ENCODE peak calls at places on chromosomes 12 and 14, in ten cellular contexts. One of them, this sample, is unnamed.
A peak's percentile ranks its signal among the peaks of the same experiment; 100 is the strongest.

GRCh38 chr14:77098470-77099353 is 654 bp downstream of the CIPC start:
- DNase-seq in fibroblast of pulmonary artery: no peak
- DNase-seq in HFFc6: no peak
- DNase-seq in choroid plexus epithelial cell: peak; percentile 14
- DNase-seq in heart left ventricle: peak; percentile 80
- DNase-seq in heart right ventricle: peak; percentile 74
- DNase-seq in left ventricle myocardium inferior: peak; percentile 77
- DNase-seq in mucosa of descending colon: peak; percentile 81
- DNase-seq in HepG2: no peak
- DNase-seq in PC-3: peak; percentile 46
- DNase-seq in this sample: peak; percentile 25

GRCh38 chr12:63989301-63989845 is 144.9 kb downstream of the SRGAP1 start:
- DNase-seq in mucosa of descending colon: no peak
- DNase-seq in PC-3: no peak
- DNase-seq in HFFc6: no peak
- DNase-seq in fibroblast of pulmonary artery: peak; percentile 47
- DNase-seq in heart right ventricle: no peak
- DNase-seq in HepG2: peak; percentile 55
- DNase-seq in choroid plexus epithelial cell: peak; percentile 51
- DNase-seq in heart left ventricle: no peak
- DNase-seq in left ventricle myocardium inferior: no peak
- DNase-seq in this sample: no peak

GRCh38 chr12:115146453-115146852 is 462.5 kb upstream of the TBX3 start:
- DNase-seq in left ventricle myocardium inferior: no peak
- DNase-seq in mucosa of descending colon: no peak
- DNase-seq in heart right ventricle: no peak
- DNase-seq in HepG2: no peak
- DNase-seq in HFFc6: no peak
- DNase-seq in fibroblast of pulmonary artery: no peak
- DNase-seq in choroid plexus epithelial cell: no peak
- DNase-seq in heart left ventricle: no peak
- DNase-seq in PC-3: no peak
- DNase-seq in this sample: no peak

GRCh38 chr14:62280366-62280765 is 518.1 kb downstream of the SNAPC1 start:
- DNase-seq in HepG2: no peak
- DNase-seq in choroid plexus epithelial cell: no peak
- DNase-seq in left ventricle myocardium inferior: no peak
- DNase-seq in heart right ventricle: no peak
- DNase-seq in PC-3: no peak
- DNase-seq in heart left ventricle: no peak
- DNase-seq in HFFc6: no peak
- DNase-seq in mucosa of descending colon: no peak
- DNase-seq in fibroblast of pulmonary artery: no peak
- DNase-seq in this sample: no peak

GRCh38 chr12:18153826-18154225 is 63.8 kb upstream of the RERGL start:
- DNase-seq in heart left ventricle: no peak
- DNase-seq in left ventricle myocardium inferior: no peak
- DNase-seq in choroid plexus epithelial cell: no peak
- DNase-seq in heart right ventricle: no peak
- DNase-seq in HFFc6: no peak
- DNase-seq in PC-3: no peak
- DNase-seq in mucosa of descending colon: no peak
- DNase-seq in fibroblast of pulmonary artery: no peak
- DNase-seq in HepG2: no peak
- DNase-seq in this sample: no peak

GRCh38 chr12:56146492-56147460 is 5.6 kb upstream of the MYL6B start:
- DNase-seq in mucosa of descending colon: no peak
- DNase-seq in PC-3: peak; percentile 50
- DNase-seq in left ventricle myocardium inferior: no peak
- DNase-seq in HFFc6: no peak
- DNase-seq in HepG2: no peak
- DNase-seq in heart right ventricle: no peak
- DNase-seq in choroid plexus epithelial cell: no peak
- DNase-seq in heart left ventricle: no peak
- DNase-seq in fibroblast of pulmonary artery: no peak
- DNase-seq in this sample: no peak

GRCh38 chr14:105364100-105364708 is 34.1 kb upstream of the TEX22 start:
- DNase-seq in HepG2: no peak
- DNase-seq in choroid plexus epithelial cell: peak; percentile 37
- DNase-seq in left ventricle myocardium inferior: peak; percentile 38
- DNase-seq in HFFc6: peak; percentile 69
- DNase-seq in mucosa of descending colon: peak; percentile 49
- DNase-seq in PC-3: no peak
- DNase-seq in heart left ventricle: no peak
- DNase-seq in heart right ventricle: peak; percentile 44
- DNase-seq in fibroblast of pulmonary artery: peak; percentile 47
- DNase-seq in this sample: no peak

GRCh38 chr12:100554608-100555077 is 18.8 kb upstream of the GAS2L3 start:
- DNase-seq in heart left ventricle: no peak
- DNase-seq in left ventricle myocardium inferior: no peak
- DNase-seq in PC-3: peak; percentile 92
- DNase-seq in HepG2: peak; percentile 88
- DNase-seq in HFFc6: peak; percentile 90
- DNase-seq in choroid plexus epithelial cell: peak; percentile 96
- DNase-seq in mucosa of descending colon: no peak
- DNase-seq in heart right ventricle: no peak
- DNase-seq in fibroblast of pulmonary artery: peak; percentile 95
- DNase-seq in this sample: peak; percentile 72

GRCh38 chr14:31964979-31965734 is 111.9 kb upstream of the ARHGAP5 start:
- DNase-seq in HepG2: no peak
- DNase-seq in PC-3: no peak
- DNase-seq in HFFc6: no peak
- DNase-seq in mucosa of descending colon: no peak
- DNase-seq in left ventricle myocardium inferior: no peak
- DNase-seq in choroid plexus epithelial cell: no peak
- DNase-seq in fibroblast of pulmonary artery: no peak
- DNase-seq in heart right ventricle: no peak
- DNase-seq in heart left ventricle: no peak
- DNase-seq in this sample: no peak

GRCh38 chr12:5230151-5230550 is 186.5 kb downstream of the KCNA5 start:
- DNase-seq in HFFc6: no peak
- DNase-seq in PC-3: no peak
- DNase-seq in heart left ventricle: no peak
- DNase-seq in choroid plexus epithelial cell: no peak
- DNase-seq in mucosa of descending colon: no peak
- DNase-seq in heart right ventricle: no peak
- DNase-seq in left ventricle myocardium inferior: no peak
- DNase-seq in HepG2: no peak
- DNase-seq in fibroblast of pulmonary artery: no peak
- DNase-seq in this sample: no peak

GRCh38 chr14:74211945-74212580 is 27.2 kb upstream of the VSX2 start:
- DNase-seq in left ventricle myocardium inferior: no peak
- DNase-seq in choroid plexus epithelial cell: no peak
- DNase-seq in mucosa of descending colon: no peak
- DNase-seq in HFFc6: no peak
- DNase-seq in heart left ventricle: no peak
- DNase-seq in heart right ventricle: no peak
- DNase-seq in fibroblast of pulmonary artery: no peak
- DNase-seq in PC-3: no peak
- DNase-seq in HepG2: no peak
- DNase-seq in this sample: no peak

GRCh38 chr12:124804011-124804621 is 59.5 kb downstream of the SCARB1 start:
- DNase-seq in heart left ventricle: no peak
- DNase-seq in HepG2: peak; percentile 63
- DNase-seq in choroid plexus epithelial cell: peak; percentile 44
- DNase-seq in PC-3: peak; percentile 45
- DNase-seq in mucosa of descending colon: no peak
- DNase-seq in heart right ventricle: no peak
- DNase-seq in HFFc6: no peak
- DNase-seq in left ventricle myocardium inferior: no peak
- DNase-seq in fibroblast of pulmonary artery: no peak
- DNase-seq in this sample: no peak

GRCh38 chr12:93766802-93767523 is 89.8 kb downstream of the CRADD start:
- DNase-seq in mucosa of descending colon: no peak
- DNase-seq in left ventricle myocardium inferior: no peak
- DNase-seq in heart right ventricle: no peak
- DNase-seq in choroid plexus epithelial cell: peak; percentile 90
- DNase-seq in heart left ventricle: no peak
- DNase-seq in PC-3: peak; percentile 85
- DNase-seq in HFFc6: peak; percentile 78
- DNase-seq in fibroblast of pulmonary artery: peak; percentile 85
- DNase-seq in HepG2: no peak
- DNase-seq in this sample: no peak

GRCh38 chr12:61546296-61546695 is 713.9 kb upstream of the USP15 start:
- DNase-seq in choroid plexus epithelial cell: no peak
- DNase-seq in HFFc6: no peak
- DNase-seq in mucosa of descending colon: no peak
- DNase-seq in heart left ventricle: no peak
- DNase-seq in PC-3: peak; percentile 81
- DNase-seq in fibroblast of pulmonary artery: no peak
- DNase-seq in left ventricle myocardium inferior: no peak
- DNase-seq in HepG2: no peak
- DNase-seq in heart right ventricle: no peak
- DNase-seq in this sample: no peak
- TF ChIP-seq CTCF in choroid plexus epithelial cell: no peak
- TF ChIP-seq CTCF in HFFc6: no peak
- TF ChIP-seq CTCF in mucosa of descending colon: no peak
- TF ChIP-seq CTCF in heart left ventricle: no peak
- TF ChIP-seq CTCF in PC-3: peak; percentile 58
- TF ChIP-seq CTCF in fibroblast of pulmonary artery: no peak
- TF ChIP-seq CTCF in left ventricle myocardium inferior: no peak
- TF ChIP-seq CTCF in HepG2: no peak
- TF ChIP-seq CTCF in heart right ventricle: no peak
- TF ChIP-seq CTCF in this sample: no peak

DNA sequence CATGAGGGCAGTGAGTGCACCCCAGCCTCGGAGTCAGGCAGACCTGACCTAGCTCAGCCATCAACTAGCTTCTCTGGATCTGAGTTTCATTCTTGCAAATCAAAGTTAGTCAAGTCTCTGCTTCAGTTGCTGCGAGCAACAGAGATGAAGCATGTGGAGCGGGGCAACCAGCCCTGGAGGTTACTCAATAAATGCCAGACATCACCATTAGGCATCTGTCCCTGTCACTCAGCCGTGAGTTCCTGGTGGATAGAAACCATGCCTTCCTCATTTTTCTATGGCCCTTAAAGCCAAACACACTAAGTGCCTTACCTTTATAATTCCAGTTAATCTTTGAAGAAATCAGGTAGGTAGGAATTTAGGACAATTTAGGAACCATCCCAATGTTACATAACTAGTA is 19.3 kb downstream of the RFX4 start:
- DNase-seq in heart right ventricle: no peak
- DNase-seq in left ventricle myocardium inferior: no peak
- DNase-seq in fibroblast of pulmonary artery: no peak
- DNase-seq in heart left ventricle: no peak
- DNase-seq in HepG2: no peak
- DNase-seq in HFFc6: no peak
- DNase-seq in PC-3: no peak
- DNase-seq in mucosa of descending colon: no peak
- DNase-seq in choroid plexus epithelial cell: no peak
- DNase-seq in this sample: no peak
- TF ChIP-seq CTCF in heart right ventricle: no peak
- TF ChIP-seq CTCF in left ventricle myocardium inferior: no peak
- TF ChIP-seq CTCF in fibroblast of pulmonary artery: no peak
- TF ChIP-seq CTCF in heart left ventricle: no peak
- TF ChIP-seq CTCF in HepG2: no peak
- TF ChIP-seq CTCF in HFFc6: no peak
- TF ChIP-seq CTCF in PC-3: no peak
- TF ChIP-seq CTCF in mucosa of descending colon: no peak
- TF ChIP-seq CTCF in choroid plexus epithelial cell: no peak
- TF ChIP-seq CTCF in this sample: no peak

GRCh38 chr12:44247588-44247987 is 411.7 kb downstream of the TMEM117 start:
- DNase-seq in left ventricle myocardium inferior: no peak
- DNase-seq in heart left ventricle: no peak
- DNase-seq in choroid plexus epithelial cell: no peak
- DNase-seq in heart right ventricle: no peak
- DNase-seq in HepG2: no peak
- DNase-seq in HFFc6: no peak
- DNase-seq in mucosa of descending colon: no peak
- DNase-seq in PC-3: no peak
- DNase-seq in fibroblast of pulmonary artery: no peak
- DNase-seq in this sample: no peak
- TF ChIP-seq CTCF in left ventricle myocardium inferior: no peak
- TF ChIP-seq CTCF in heart left ventricle: no peak
- TF ChIP-seq CTCF in choroid plexus epithelial cell: no peak
- TF ChIP-seq CTCF in heart right ventricle: no peak
- TF ChIP-seq CTCF in HepG2: peak; percentile 36
- TF ChIP-seq CTCF in HFFc6: peak; percentile 28
- TF ChIP-seq CTCF in mucosa of descending colon: no peak
- TF ChIP-seq CTCF in PC-3: peak; percentile 47
- TF ChIP-seq CTCF in fibroblast of pulmonary artery: no peak
- TF ChIP-seq CTCF in this sample: no peak

GRCh38 chr14:101665478-101666078 is 95.9 kb upstream of the PPP2R5C start:
- DNase-seq in fibroblast of pulmonary artery: peak; percentile 43
- DNase-seq in heart left ventricle: no peak
- DNase-seq in HFFc6: peak; percentile 40
- DNase-seq in PC-3: peak; percentile 85
- DNase-seq in left ventricle myocardium inferior: no peak
- DNase-seq in HepG2: peak; percentile 32
- DNase-seq in mucosa of descending colon: no peak
- DNase-seq in heart right ventricle: no peak
- DNase-seq in choroid plexus epithelial cell: peak; percentile 72
- DNase-seq in this sample: peak; percentile 75
- TF ChIP-seq CTCF in fibroblast of pulmonary artery: peak; percentile 45
- TF ChIP-seq CTCF in heart left ventricle: peak; percentile 18
- TF ChIP-seq CTCF in HFFc6: peak; percentile 75
- TF ChIP-seq CTCF in PC-3: peak; percentile 92
- TF ChIP-seq CTCF in left ventricle myocardium inferior: peak; percentile 41
- TF ChIP-seq CTCF in HepG2: peak; percentile 67
- TF ChIP-seq CTCF in mucosa of descending colon: no peak
- TF ChIP-seq CTCF in heart right ventricle: peak; percentile 24
- TF ChIP-seq CTCF in choroid plexus epithelial cell: peak; percentile 75
- TF ChIP-seq CTCF in this sample: peak; percentile 59

GRCh38 chr12:130222519-130223255 is 60.4 kb downstream of the FZD10 start:
- DNase-seq in fibroblast of pulmonary artery: no peak
- DNase-seq in HFFc6: no peak
- DNase-seq in HepG2: no peak
- DNase-seq in mucosa of descending colon: no peak
- DNase-seq in heart left ventricle: no peak
- DNase-seq in PC-3: no peak
- DNase-seq in left ventricle myocardium inferior: no peak
- DNase-seq in heart right ventricle: no peak
- DNase-seq in choroid plexus epithelial cell: no peak
- DNase-seq in this sample: no peak
- TF ChIP-seq CTCF in fibroblast of pulmonary artery: no peak
- TF ChIP-seq CTCF in HFFc6: no peak
- TF ChIP-seq CTCF in HepG2: no peak
- TF ChIP-seq CTCF in mucosa of descending colon: no peak
- TF ChIP-seq CTCF in heart left ventricle: no peak
- TF ChIP-seq CTCF in PC-3: no peak
- TF ChIP-seq CTCF in left ventricle myocardium inferior: no peak
- TF ChIP-seq CTCF in heart right ventricle: no peak
- TF ChIP-seq CTCF in choroid plexus epithelial cell: no peak
- TF ChIP-seq CTCF in this sample: no peak

GRCh38 chr12:71639341-71639760 is 24.3 kb downstream of the ZFC3H1 start:
- DNase-seq in fibroblast of pulmonary artery: no peak
- DNase-seq in PC-3: peak; percentile 22
- DNase-seq in HFFc6: no peak
- DNase-seq in choroid plexus epithelial cell: no peak
- DNase-seq in left ventricle myocardium inferior: no peak
- DNase-seq in heart right ventricle: no peak
- DNase-seq in mucosa of descending colon: no peak
- DNase-seq in heart left ventricle: no peak
- DNase-seq in HepG2: peak; percentile 53
- DNase-seq in this sample: peak; percentile 13
- TF ChIP-seq CTCF in fibroblast of pulmonary artery: peak; percentile 22
- TF ChIP-seq CTCF in PC-3: peak; percentile 46
- TF ChIP-seq CTCF in HFFc6: peak; percentile 57
- TF ChIP-seq CTCF in choroid plexus epithelial cell: peak; percentile 21
- TF ChIP-seq CTCF in left ventricle myocardium inferior: no peak
- TF ChIP-seq CTCF in heart right ventricle: peak; percentile 13
- TF ChIP-seq CTCF in mucosa of descending colon: no peak
- TF ChIP-seq CTCF in heart left ventricle: no peak
- TF ChIP-seq CTCF in HepG2: peak; percentile 49
- TF ChIP-seq CTCF in this sample: no peak

GRCh38 chr14:103091883-103092222 is 2.7 kb upstream of the EXOC3L4 start:
- DNase-seq in fibroblast of pulmonary artery: no peak
- DNase-seq in left ventricle myocardium inferior: no peak
- DNase-seq in mucosa of descending colon: no peak
- DNase-seq in PC-3: no peak
- DNase-seq in HepG2: no peak
- DNase-seq in choroid plexus epithelial cell: no peak
- DNase-seq in HFFc6: no peak
- DNase-seq in heart right ventricle: no peak
- DNase-seq in heart left ventricle: peak; percentile 14
- DNase-seq in this sample: no peak
- TF ChIP-seq CTCF in fibroblast of pulmonary artery: no peak
- TF ChIP-seq CTCF in left ventricle myocardium inferior: no peak
- TF ChIP-seq CTCF in mucosa of descending colon: no peak
- TF ChIP-seq CTCF in PC-3: peak; percentile 7
- TF ChIP-seq CTCF in HepG2: no peak
- TF ChIP-seq CTCF in choroid plexus epithelial cell: no peak
- TF ChIP-seq CTCF in HFFc6: peak; percentile 3
- TF ChIP-seq CTCF in heart right ventricle: no peak
- TF ChIP-seq CTCF in heart left ventricle: peak; percentile 0
- TF ChIP-seq CTCF in this sample: no peak

This sample was measured in endothelial cell.